ENCODE peak calls at places on chromosomes 11 and 22, in six cellular contexts. R, T, J, W, F and B are unnamed samples.

GRCh38 chr22:22037229-22037628 is 54.6 kb upstream of the TOP3B start:
- DNase-seq in R (no peak), W (no peak), J (no peak), T (no peak), F (no peak), B (no peak)

GRCh38 chr11:112377946-112378345 is 117.3 kb upstream of the PLET1 start:
- DNase-seq in W (no peak), R (no peak), F (no peak), T (no peak), J (no peak), B (no peak)

GRCh38 chr22:19109198-19110063 is 12.8 kb downstream of the DGCR2 start:
- DNase-seq in J (peak; percentile 49), T (peak; percentile 72), R (no peak), F (no peak), W (peak; percentile 58), B (peak; percentile 91)

GRCh38 chr22:43883012-43883661 is 8.7 kb downstream of the PNPLA5 start:
- DNase-seq in F (peak; percentile 81), R (peak; percentile 50), J (peak; percentile 3), W (peak; percentile 28), T (peak; percentile 79), B (peak; percentile 68)

GRCh38 chr11:67271548-67272284 is 5.4 kb downstream of the GRK2 start:
- DNase-seq in R (no peak), T (no peak), J (no peak), W (no peak), F (no peak), B (no peak)

GRCh38 chr11:61544466-61544865 is 35.9 kb downstream of the LRRC10B start:
- DNase-seq in F (no peak), R (no peak), W (no peak), J (no peak), T (no peak), B (no peak)

GRCh38 chr22:32603651-32604540 is 129.3 kb downstream of the FBXO7 start:
- DNase-seq in F (no peak), R (no peak), W (no peak), T (no peak), J (no peak), B (peak; percentile 64)

GRCh38 chr11:70381872-70382842 is 16.2 kb upstream of the CTTN start:
- DNase-seq in R (no peak), J (peak; percentile 70), W (no peak), F (no peak), T (peak; percentile 85), B (peak; percentile 87)

GRCh38 chr11:111729441-111729840 is 36.7 kb downstream of the PPP2R1B start:
- DNase-seq in R (no peak), W (no peak), F (no peak), T (peak; percentile 49), J (no peak), B (no peak)

GRCh38 chr22:12601870-12602779 is 2925.9 kb upstream of the OR11H1 start:
- DNase-seq in R (no peak), T (no peak), J (no peak), W (no peak), F (no peak), B (peak; percentile 97)

GRCh38 chr11:111429066-111429506 is 50.0 kb upstream of the POU2AF1 start:
- DNase-seq in T (peak; percentile 71), J (peak; percentile 36), W (peak; percentile 76), R (peak; percentile 86), F (peak; percentile 39), B (peak; percentile 67)

GRCh38 chr11:31655483-31655882 is 145.9 kb downstream of the ELP4 start:
- DNase-seq in W (no peak), T (peak; percentile 15), F (peak; percentile 84), J (peak; percentile 18), R (no peak), B (peak; percentile 42)

GRCh38 chr11:96036863-96037262 is 113.0 kb upstream of the MTMR2 start:
- DNase-seq in J (no peak), T (no peak), F (no peak), R (no peak), W (no peak), B (no peak)

GRCh38 chr11:117872420-117872961 is 4.0 kb downstream of the FXYD6 start:
- DNase-seq in R (no peak), F (no peak), J (no peak), W (no peak), T (no peak), B (no peak)

GRCh38 chr11:11965656-11966353 is 42.6 kb downstream of the DKK3 start:
- DNase-seq in R (no peak), J (no peak), W (no peak), F (no peak), T (no peak), B (no peak)

GRCh38 chr11:66479741-66480115 is 506 bp upstream of the DPP3 start:
- DNase-seq in T (no peak), J (no peak), R (peak; percentile 81), F (no peak), W (no peak), B (no peak)

GRCh38 chr11:19714387-19715363 is 2.0 kb downstream of the NAV2 start:
- DNase-seq in J (no peak), F (no peak), R (no peak), T (peak; percentile 60), W (no peak), B (peak; percentile 10)

GRCh38 chr11:123306531-123306930 is 111.5 kb upstream of the CLMP start:
- DNase-seq in W (no peak), T (no peak), J (no peak), F (no peak), R (no peak), B (no peak)

GRCh38 chr11:123302751-123303195 is 107.7 kb upstream of the CLMP start:
- DNase-seq in W (no peak), R (no peak), J (no peak), T (peak; percentile 18), F (no peak), B (peak; percentile 24)

GRCh38 chr11:123305601-123306000 is 110.6 kb upstream of the CLMP start:
- DNase-seq in W (no peak), R (no peak), F (no peak), J (no peak), T (no peak), B (no peak)

GRCh38 chr11:123303924-123304323 is 108.9 kb upstream of the CLMP start:
- DNase-seq in R (no peak), T (no peak), J (no peak), W (no peak), F (no peak), B (no peak)

DNA sequence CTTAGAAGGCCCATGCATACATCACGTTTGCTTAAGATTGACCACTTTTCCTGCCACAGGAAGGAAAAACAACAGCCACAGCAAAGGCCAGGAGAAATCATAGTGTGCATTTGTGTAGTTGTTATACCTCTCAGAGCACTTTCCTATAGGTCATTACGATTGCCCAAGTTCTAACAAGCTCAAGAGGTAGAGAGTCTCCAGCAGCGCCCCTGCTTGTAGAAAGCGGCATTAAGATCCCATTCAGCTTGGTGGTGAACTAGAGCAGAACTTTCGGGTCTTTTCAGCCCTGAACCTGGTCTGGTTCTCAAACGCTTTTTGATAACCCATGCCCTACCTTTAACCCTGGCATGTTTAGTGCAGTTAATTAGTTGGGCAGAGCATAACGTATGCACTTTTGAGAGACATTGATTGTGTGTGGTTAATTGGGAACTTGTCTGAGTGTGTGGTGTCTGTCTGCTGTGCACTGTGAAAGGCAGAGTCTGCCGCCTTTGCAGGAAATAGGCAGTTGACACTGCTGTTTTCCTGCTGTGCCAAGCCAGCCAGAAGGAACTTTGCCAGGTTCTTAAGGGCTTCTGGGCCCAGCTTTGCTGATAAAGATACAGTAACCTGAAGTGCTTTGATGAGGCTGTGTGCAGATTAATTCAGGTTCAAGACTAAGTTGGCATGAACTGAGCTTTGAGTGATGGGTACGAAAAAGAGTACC is 109.9 kb upstream of the CLMP start:
- DNase-seq in R (no peak), J (no peak), W (no peak), F (no peak), T (no peak), B (no peak)
- TF ChIP-seq CTCF in R (no peak), J (no peak), W (no peak), F (no peak), T (no peak), B (no peak)

DNA sequence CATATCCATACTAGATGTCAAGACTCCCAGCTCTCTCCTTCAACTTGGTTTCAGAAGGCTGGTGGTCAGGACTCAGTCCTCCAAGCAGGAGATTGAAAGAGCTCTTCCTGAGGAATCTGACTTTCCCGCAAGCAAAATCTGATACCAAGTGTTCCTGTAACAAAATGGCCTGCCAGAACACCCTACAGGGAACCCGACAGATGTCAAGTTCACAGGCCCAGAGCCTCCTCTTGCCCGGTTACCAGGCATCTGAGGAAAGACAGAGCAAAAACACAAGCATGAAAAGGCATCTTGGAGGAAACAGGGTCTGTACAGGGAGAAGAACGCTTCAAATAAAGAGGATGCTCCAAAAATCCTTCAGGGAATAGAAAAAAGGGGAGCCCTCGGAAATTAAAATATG is 8.7 kb upstream of the KCNJ5 start:
- DNase-seq in T (no peak), R (no peak), F (no peak), J (no peak), W (peak; percentile 56), B (no peak)
- TF ChIP-seq CTCF in T (no peak), R (no peak), F (no peak), J (no peak), W (no peak), B (no peak)

DNA sequence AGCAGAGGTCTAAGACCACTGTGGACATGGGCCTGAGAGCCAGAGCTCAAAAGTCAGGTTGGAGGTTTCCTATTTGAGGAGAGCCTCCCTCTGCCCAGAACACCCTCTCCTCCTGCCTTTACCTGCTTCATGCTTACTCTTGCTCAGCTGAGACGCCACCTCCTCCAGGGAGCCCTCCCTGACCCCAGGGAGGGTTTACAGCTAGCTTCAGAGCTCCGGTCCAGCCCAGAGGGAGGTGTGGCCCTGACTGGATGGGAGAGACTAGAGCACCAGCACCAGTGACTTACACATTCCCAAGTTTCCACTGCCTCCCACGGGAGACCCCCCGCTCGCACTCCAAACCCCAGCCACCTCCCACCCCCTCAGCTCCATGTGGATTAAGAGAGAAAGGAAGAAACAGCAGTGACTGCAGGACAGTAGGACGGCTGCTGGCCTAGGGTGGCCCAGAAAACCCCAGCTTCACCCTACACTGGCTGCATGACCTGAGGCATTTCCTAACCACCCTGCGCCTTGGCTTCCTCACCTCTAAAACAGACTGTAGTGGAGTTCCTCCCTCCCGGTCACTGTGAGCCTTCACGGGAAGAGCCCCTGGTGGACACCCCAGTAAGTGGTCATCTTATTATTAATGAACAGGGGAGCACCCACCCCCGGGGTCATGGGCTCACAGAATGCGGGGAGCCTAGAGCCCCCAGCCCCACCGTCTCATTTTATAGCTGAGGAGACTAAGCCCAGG is 24.5 kb upstream of the PDGFB start:
- DNase-seq in W (no peak), R (no peak), F (no peak), T (no peak), J (no peak), B (no peak)
- TF ChIP-seq CTCF in W (no peak), R (no peak), F (no peak), T (no peak), J (no peak), B (no peak)

GRCh38 chr11:614091-614582 is 1.6 kb downstream of the IRF7 start:
- DNase-seq in T (no peak), F (no peak), J (no peak), W (no peak), R (no peak), B (no peak)

GRCh38 chr11:611001-611996 is 4.5 kb downstream of the IRF7 start:
- DNase-seq in W (no peak), F (no peak), T (no peak), J (no peak), R (no peak), B (no peak)

GRCh38 chr11:612961-613300 is 2.8 kb downstream of the IRF7 start:
- DNase-seq in T (no peak), J (no peak), F (no peak), R (no peak), W (no peak), B (no peak)

GRCh38 chr11:613369-613968 is 2.3 kb downstream of the IRF7 start:
- DNase-seq in T (peak; percentile 38), J (no peak), F (peak; percentile 59), R (peak; percentile 87), W (peak; percentile 50), B (peak; percentile 30)

GRCh38 chr11:612201-612960 is 3.4 kb downstream of the IRF7 start:
- DNase-seq in F (peak; percentile 16), W (no peak), R (peak; percentile 85), T (peak; percentile 35), J (no peak), B (peak; percentile 21)
- TF ChIP-seq CTCF in F (no peak), W (no peak), R (peak; percentile 37), T (peak; percentile 14), J (peak; percentile 4), B (peak; percentile 26)